ENCODE peak calls at places on chromosomes 6 and 20, in six cellular contexts. One of them, this sample, is unnamed.

GRCh38 chr6:155030148-155030720 is 35.1 kb downstream of the TIAM2 start:
- DNase-seq in activated T-cell treated with anti-CD3 and anti-CD28 coated beads, Interleukin-2, amount 50 U/mL, for 4 hours: no peak
- DNase-seq in T1000: no peak
- DNase-seq in occipital lobe: no peak
- DNase-seq in ureter: no peak
- DNase-seq in fibroblast of the conjunctiva: no peak
- DNase-seq in this sample: no peak

GRCh38 chr6:156694679-156695078 is 82.5 kb upstream of the ARID1B start:
- DNase-seq in activated T-cell treated with anti-CD3 and anti-CD28 coated beads, Interleukin-2, amount 50 U/mL, for 4 hours: no peak
- DNase-seq in T1000: no peak
- DNase-seq in occipital lobe: no peak
- DNase-seq in ureter: no peak
- DNase-seq in fibroblast of the conjunctiva: no peak
- DNase-seq in this sample: no peak

GRCh38 chr20:18647777-18648176 is 59.9 kb downstream of the DTD1 start:
- DNase-seq in activated T-cell treated with anti-CD3 and anti-CD28 coated beads, Interleukin-2, amount 50 U/mL, for 4 hours: no peak
- DNase-seq in T1000: no peak
- DNase-seq in occipital lobe: no peak
- DNase-seq in ureter: no peak
- DNase-seq in fibroblast of the conjunctiva: no peak
- DNase-seq in this sample: no peak

GRCh38 chr20:51237278-51237677 is 214.4 kb upstream of the KCNG1 start:
- DNase-seq in activated T-cell treated with anti-CD3 and anti-CD28 coated beads, Interleukin-2, amount 50 U/mL, for 4 hours: no peak
- DNase-seq in T1000: no peak
- DNase-seq in occipital lobe: no peak
- DNase-seq in ureter: no peak
- DNase-seq in fibroblast of the conjunctiva: no peak
- DNase-seq in this sample: no peak

GRCh38 chr6:14270925-14271791 is 153.6 kb downstream of the CD83 start:
- DNase-seq in activated T-cell treated with anti-CD3 and anti-CD28 coated beads, Interleukin-2, amount 50 U/mL, for 4 hours: peak; percentile 32
- DNase-seq in T1000: peak; percentile 87
- DNase-seq in occipital lobe: no peak
- DNase-seq in ureter: peak; percentile 62
- DNase-seq in fibroblast of the conjunctiva: peak; percentile 10
- DNase-seq in this sample: peak; percentile 100

GRCh38 chr6:133340557-133340956 is 99.4 kb downstream of the EYA4 start:
- DNase-seq in activated T-cell treated with anti-CD3 and anti-CD28 coated beads, Interleukin-2, amount 50 U/mL, for 4 hours: no peak
- DNase-seq in T1000: peak; percentile 30
- DNase-seq in occipital lobe: no peak
- DNase-seq in ureter: no peak
- DNase-seq in fibroblast of the conjunctiva: no peak
- DNase-seq in this sample: peak; percentile 1

GRCh38 chr6:30169658-30170614 is 6.6 kb downstream of the TRIM15 start:
- DNase-seq in activated T-cell treated with anti-CD3 and anti-CD28 coated beads, Interleukin-2, amount 50 U/mL, for 4 hours: no peak
- DNase-seq in T1000: peak; percentile 13
- DNase-seq in occipital lobe: no peak
- DNase-seq in ureter: no peak
- DNase-seq in fibroblast of the conjunctiva: peak; percentile 12
- DNase-seq in this sample: peak; percentile 41

GRCh38 chr6:47165918-47166317 is 123.8 kb upstream of the ADGRF1 start:
- DNase-seq in activated T-cell treated with anti-CD3 and anti-CD28 coated beads, Interleukin-2, amount 50 U/mL, for 4 hours: no peak
- DNase-seq in T1000: no peak
- DNase-seq in occipital lobe: no peak
- DNase-seq in ureter: no peak
- DNase-seq in fibroblast of the conjunctiva: no peak
- DNase-seq in this sample: no peak

GRCh38 chr20:46317685-46318177 is 9.4 kb upstream of the CDH22 start:
- DNase-seq in activated T-cell treated with anti-CD3 and anti-CD28 coated beads, Interleukin-2, amount 50 U/mL, for 4 hours: no peak
- DNase-seq in T1000: no peak
- DNase-seq in occipital lobe: no peak
- DNase-seq in ureter: no peak
- DNase-seq in fibroblast of the conjunctiva: no peak
- DNase-seq in this sample: no peak

GRCh38 chr20:17614176-17614811 is 44.4 kb downstream of the DSTN start:
- DNase-seq in activated T-cell treated with anti-CD3 and anti-CD28 coated beads, Interleukin-2, amount 50 U/mL, for 4 hours: no peak
- DNase-seq in T1000: no peak
- DNase-seq in occipital lobe: no peak
- DNase-seq in ureter: peak; percentile 84
- DNase-seq in fibroblast of the conjunctiva: peak; percentile 37
- DNase-seq in this sample: no peak

GRCh38 chr6:68958327-68958726 is 323.2 kb downstream of the ADGRB3 start:
- DNase-seq in activated T-cell treated with anti-CD3 and anti-CD28 coated beads, Interleukin-2, amount 50 U/mL, for 4 hours: no peak
- DNase-seq in T1000: no peak
- DNase-seq in occipital lobe: no peak
- DNase-seq in ureter: no peak
- DNase-seq in fibroblast of the conjunctiva: no peak
- DNase-seq in this sample: no peak

GRCh38 chr20:24100370-24101011 is 111.9 kb upstream of the GGTLC1 start:
- DNase-seq in activated T-cell treated with anti-CD3 and anti-CD28 coated beads, Interleukin-2, amount 50 U/mL, for 4 hours: peak; percentile 45
- DNase-seq in T1000: no peak
- DNase-seq in occipital lobe: no peak
- DNase-seq in ureter: peak; percentile 49
- DNase-seq in fibroblast of the conjunctiva: peak; percentile 32
- DNase-seq in this sample: peak; percentile 66

GRCh38 chr20:20561841-20562240 is 150.6 kb downstream of the RALGAPA2 start:
- DNase-seq in activated T-cell treated with anti-CD3 and anti-CD28 coated beads, Interleukin-2, amount 50 U/mL, for 4 hours: no peak
- DNase-seq in T1000: no peak
- DNase-seq in occipital lobe: no peak
- DNase-seq in ureter: no peak
- DNase-seq in fibroblast of the conjunctiva: no peak
- DNase-seq in this sample: no peak

GRCh38 chr6:92231220-92231701 is 1188.1 kb downstream of the EPHA7 start:
- DNase-seq in activated T-cell treated with anti-CD3 and anti-CD28 coated beads, Interleukin-2, amount 50 U/mL, for 4 hours: no peak
- DNase-seq in T1000: no peak
- DNase-seq in occipital lobe: no peak
- DNase-seq in ureter: no peak
- DNase-seq in fibroblast of the conjunctiva: no peak
- DNase-seq in this sample: no peak

GRCh38 chr6:37965964-37966676 is 146.6 kb downstream of the ZFAND3 start:
- DNase-seq in activated T-cell treated with anti-CD3 and anti-CD28 coated beads, Interleukin-2, amount 50 U/mL, for 4 hours: no peak
- DNase-seq in T1000: no peak
- DNase-seq in occipital lobe: no peak
- DNase-seq in ureter: no peak
- DNase-seq in fibroblast of the conjunctiva: no peak
- DNase-seq in this sample: peak; percentile 57

GRCh38 chr20:45861157-45862075 is 4.0 kb downstream of the ZSWIM3 start:
- DNase-seq in activated T-cell treated with anti-CD3 and anti-CD28 coated beads, Interleukin-2, amount 50 U/mL, for 4 hours: no peak
- DNase-seq in T1000: no peak
- DNase-seq in occipital lobe: no peak
- DNase-seq in ureter: no peak
- DNase-seq in fibroblast of the conjunctiva: no peak
- DNase-seq in this sample: no peak

GRCh38 chr6:113011803-113012202 is 664.7 kb downstream of the RFPL4B start:
- DNase-seq in activated T-cell treated with anti-CD3 and anti-CD28 coated beads, Interleukin-2, amount 50 U/mL, for 4 hours: no peak
- DNase-seq in T1000: no peak
- DNase-seq in occipital lobe: no peak
- DNase-seq in ureter: no peak
- DNase-seq in fibroblast of the conjunctiva: peak; percentile 27
- DNase-seq in this sample: no peak

GRCh38 chr20:59386819-59387218 is 86.4 kb downstream of the EDN3 start:
- DNase-seq in activated T-cell treated with anti-CD3 and anti-CD28 coated beads, Interleukin-2, amount 50 U/mL, for 4 hours: no peak
- DNase-seq in T1000: no peak
- DNase-seq in occipital lobe: no peak
- DNase-seq in ureter: no peak
- DNase-seq in fibroblast of the conjunctiva: no peak
- DNase-seq in this sample: no peak

GRCh38 chr20:60009826-60010616 is 51.8 kb downstream of the CDH26 start:
- DNase-seq in activated T-cell treated with anti-CD3 and anti-CD28 coated beads, Interleukin-2, amount 50 U/mL, for 4 hours: no peak
- DNase-seq in T1000: no peak
- DNase-seq in occipital lobe: no peak
- DNase-seq in ureter: no peak
- DNase-seq in fibroblast of the conjunctiva: no peak
- DNase-seq in this sample: no peak

GRCh38 chr6:166166314-166167257 is 1.1 kb downstream of the TBXT start:
- DNase-seq in activated T-cell treated with anti-CD3 and anti-CD28 coated beads, Interleukin-2, amount 50 U/mL, for 4 hours: no peak
- DNase-seq in T1000: no peak
- DNase-seq in occipital lobe: no peak
- DNase-seq in ureter: no peak
- DNase-seq in fibroblast of the conjunctiva: no peak
- DNase-seq in this sample: no peak

GRCh38 chr6:33215281-33215680 is 7.0 kb downstream of the RING1 start:
- DNase-seq in activated T-cell treated with anti-CD3 and anti-CD28 coated beads, Interleukin-2, amount 50 U/mL, for 4 hours: no peak
- DNase-seq in T1000: no peak
- DNase-seq in occipital lobe: no peak
- DNase-seq in ureter: no peak
- DNase-seq in fibroblast of the conjunctiva: no peak
- DNase-seq in this sample: no peak

GRCh38 chr6:146803601-146804000 is 204.8 kb downstream of the ADGB start:
- DNase-seq in activated T-cell treated with anti-CD3 and anti-CD28 coated beads, Interleukin-2, amount 50 U/mL, for 4 hours: no peak
- DNase-seq in T1000: no peak
- DNase-seq in occipital lobe: no peak
- DNase-seq in ureter: no peak
- DNase-seq in fibroblast of the conjunctiva: no peak
- DNase-seq in this sample: no peak

GRCh38 chr6:170147832-170148708 is 142.8 kb downstream of the DLL1 start:
- DNase-seq in activated T-cell treated with anti-CD3 and anti-CD28 coated beads, Interleukin-2, amount 50 U/mL, for 4 hours: peak; percentile 30
- DNase-seq in T1000: no peak
- DNase-seq in occipital lobe: peak; percentile 42
- DNase-seq in ureter: no peak
- DNase-seq in fibroblast of the conjunctiva: no peak
- DNase-seq in this sample: no peak

GRCh38 chr6:145247677-145248419 is 487.5 kb downstream of the EPM2A start:
- DNase-seq in activated T-cell treated with anti-CD3 and anti-CD28 coated beads, Interleukin-2, amount 50 U/mL, for 4 hours: no peak
- DNase-seq in T1000: peak; percentile 40
- DNase-seq in occipital lobe: no peak
- DNase-seq in ureter: no peak
- DNase-seq in fibroblast of the conjunctiva: peak; percentile 37
- DNase-seq in this sample: peak; percentile 83

GRCh38 chr6:85641522-85641915 is 1.2 kb downstream of the SYNCRIP start:
- DNase-seq in activated T-cell treated with anti-CD3 and anti-CD28 coated beads, Interleukin-2, amount 50 U/mL, for 4 hours: no peak
- DNase-seq in T1000: no peak
- DNase-seq in occipital lobe: peak; percentile 36
- DNase-seq in ureter: peak; percentile 45
- DNase-seq in fibroblast of the conjunctiva: no peak
- DNase-seq in this sample: peak; percentile 44

GRCh38 chr20:13819885-13820645 is 35.2 kb downstream of the NDUFAF5 start:
- DNase-seq in activated T-cell treated with anti-CD3 and anti-CD28 coated beads, Interleukin-2, amount 50 U/mL, for 4 hours: no peak
- DNase-seq in T1000: no peak
- DNase-seq in occipital lobe: no peak
- DNase-seq in ureter: no peak
- DNase-seq in fibroblast of the conjunctiva: peak; percentile 24
- DNase-seq in this sample: peak; percentile 74

This sample was measured in mammary epithelial cell.